ENCODE peak calls at places on chromosome 17, in six cellular contexts. G, S, R, J, N and M are unnamed samples.

GRCh38 chr17:28887871-28888471 is 9.6 kb downstream of the FLOT2 start:
- DNase-seq in N (no peak), R (no peak), J (no peak), G (no peak), S (no peak), M (no peak)

GRCh38 chr17:78442648-78443128 is 64.2 kb downstream of the PGS1 start:
- DNase-seq in G (no peak), S (peak), N (peak), J (no peak), R (no peak), M (peak)

GRCh38 chr17:77291591-77292386 is 151.0 kb downstream of the SEC14L1 start:
- DNase-seq in J (no peak), R (no peak), G (no peak), N (no peak), S (no peak), M (no peak)

GRCh38 chr17:69246202-69246601 is 17.6 kb upstream of the ABCA10 start:
- DNase-seq in J (no peak), G (no peak), R (no peak), N (no peak), S (no peak), M (no peak)

GRCh38 chr17:9924735-9925191 is 19.7 kb upstream of the RCVRN start:
- DNase-seq in R (no peak), J (no peak), G (no peak), S (no peak), N (peak), M (no peak)

GRCh38 chr17:79154951-79155557 is 80.4 kb downstream of the ENGASE start:
- DNase-seq in G (no peak), S (no peak), N (no peak), R (no peak), J (no peak), M (no peak)

GRCh38 chr17:74528491-74529199 is 2.6 kb downstream of the CD300LB start:
- DNase-seq in S (peak), G (no peak), N (no peak), J (no peak), R (no peak), M (peak)

GRCh38 chr17:61926831-61927210 is 961 bp downstream of the INTS2 start:
- DNase-seq in G (no peak), N (no peak), S (no peak), J (no peak), R (no peak), M (no peak)

GRCh38 chr17:4898927-4899326 is 409 bp upstream of the C17orf107 start:
- DNase-seq in S (no peak), J (no peak), R (no peak), G (no peak), N (no peak), M (no peak)

GRCh38 chr17:75238684-75239191 is 22.7 kb downstream of the GGA3 start:
- DNase-seq in S (no peak), N (no peak), J (peak), R (peak), G (peak), M (no peak)

GRCh38 chr17:31571124-31571892 is 179.8 kb downstream of the RAB11FIP4 start:
- DNase-seq in R (no peak), S (peak), G (no peak), N (peak), J (no peak), M (peak)

GRCh38 chr17:17684901-17685774 is 3.9 kb downstream of the RAI1 start:
- DNase-seq in R (no peak), G (no peak), J (no peak), N (no peak), S (no peak), M (no peak)

GRCh38 chr17:29870836-29871430 is 59.1 kb downstream of the SSH2 start:
- DNase-seq in S (no peak), J (no peak), G (no peak), N (no peak), R (no peak), M (no peak)

GRCh38 chr17:7478276-7479138 is 924 bp downstream of the ZBTB4 start:
- DNase-seq in N (peak), G (peak), J (peak), S (peak), R (peak), M (peak)

GRCh38 chr17:59652119-59652518 is 32.4 kb downstream of the CLTC start:
- DNase-seq in S (no peak), R (no peak), G (no peak), N (no peak), J (no peak), M (no peak)

GRCh38 chr17:75691371-75692290 is 24.5 kb downstream of the SAP30BP start:
- DNase-seq in G (no peak), R (peak), N (no peak), J (peak), S (no peak), M (peak)